ENCODE peak calls at places on chromosomes 13 and 19, in four cellular contexts. Z is fibroblast of pulmonary artery; W is CD8-positive, alpha-beta T cell; U is tibial nerve. F is an unnamed sample.

GRCh38 chr13:103758222-103758621 is 692.0 kb upstream of the SLC10A2 start:
- DNase-seq in Z (no peak), W (no peak), U (no peak), F (no peak)

GRCh38 chr13:94419304-94419943 is 60.1 kb downstream of the DCT start:
- DNase-seq in Z (peak), W (no peak), U (no peak), F (no peak)

GRCh38 chr19:11203194-11204075 is 6.1 kb upstream of the KANK2 start:
- DNase-seq in Z (peak), W (peak), U (peak), F (no peak)

GRCh38 chr19:38736413-38737280 is 7.6 kb downstream of the CAPN12 start:
- DNase-seq in Z (no peak), W (peak), U (no peak), F (no peak)

GRCh38 chr13:44410328-44410859 is 36.8 kb downstream of the SERP2 start:
- DNase-seq in Z (no peak), W (no peak), U (no peak), F (no peak)

GRCh38 chr13:98557934-98558630 is 18.8 kb downstream of the STK24 start:
- DNase-seq in Z (no peak), W (no peak), U (no peak), F (no peak)

GRCh38 chr19:10603084-10603872 is 16.2 kb upstream of the AP1M2 start:
- DNase-seq in Z (no peak), W (peak), U (no peak), F (no peak)

GRCh38 chr13:52925221-52925620 is 76.8 kb upstream of the PCDH8 start:
- DNase-seq in Z (no peak), W (no peak), U (no peak), F (no peak)

GRCh38 chr19:19040417-19040816 is 7.0 kb downstream of the ARMC6 start:
- DNase-seq in Z (peak), W (no peak), U (peak), F (peak)

GRCh38 chr19:47445937-47446402 is 25.7 kb downstream of the SLC8A2 start:
- DNase-seq in Z (peak), W (peak), U (no peak), F (no peak)

GRCh38 chr13:70889163-70889562 is 780.9 kb upstream of the KLHL1 start:
- DNase-seq in Z (no peak), W (no peak), U (no peak), F (no peak)

GRCh38 chr19:5006201-5006600 is 37.3 kb downstream of the KDM4B start:
- DNase-seq in Z (peak), W (no peak), U (no peak), F (no peak)

GRCh38 chr19:34834513-34834912 is 61.5 kb upstream of the ZNF599 start:
- DNase-seq in Z (no peak), W (no peak), U (no peak), F (no peak)

GRCh38 chr19:8638078-8638619 is 7.7 kb downstream of the NFILZ start:
- DNase-seq in Z (peak), W (no peak), U (no peak), F (no peak)

GRCh38 chr19:13172335-13173128 is 22.3 kb downstream of the IER2 start:
- DNase-seq in Z (peak), W (peak), U (peak), F (no peak)

GRCh38 chr13:98386632-98387031 is 190.3 kb downstream of the STK24 start:
- DNase-seq in Z (no peak), W (no peak), U (no peak), F (no peak)

GRCh38 chr13:76438050-76438449 is 448.2 kb downstream of the KCTD12 start:
- DNase-seq in Z (no peak), W (no peak), U (no peak), F (no peak)

GRCh38 chr19:34180273-34180672 is 8.0 kb downstream of the LSM14A start:
- DNase-seq in Z (no peak), W (no peak), U (no peak), F (no peak)

GRCh38 chr13:112885782-112886268 is 83.2 kb upstream of the MCF2L start:
- DNase-seq in Z (peak), W (no peak), U (peak), F (peak)

GRCh38 chr13:77698211-77699058 is 948 bp downstream of the SLAIN1 start:
- DNase-seq in Z (no peak), W (peak), U (peak), F (no peak)

GRCh38 chr19:41193420-41194156 is 569 bp downstream of the CYP2S1 start:
- DNase-seq in Z (no peak), W (no peak), U (no peak), F (no peak)

GRCh38 chr13:26062853-26063444 is 11.1 kb upstream of the SHISA2 start:
- DNase-seq in Z (peak), W (peak), U (peak), F (peak)

GRCh38 chr13:40599722-40600121 is 66.7 kb downstream of the FOXO1 start:
- DNase-seq in Z (no peak), W (no peak), U (no peak), F (no peak)

GRCh38 chr13:111629016-111629415 is 308.6 kb downstream of the TEX29 start:
- DNase-seq in Z (no peak), W (no peak), U (no peak), F (no peak)

GRCh38 chr13:85009447-85009846 is 789.8 kb downstream of the SLITRK6 start:
- DNase-seq in Z (no peak), W (no peak), U (no peak), F (no peak)

GRCh38 chr19:2389594-2389993 is 29.5 kb downstream of the TMPRSS9 start:
- DNase-seq in Z (no peak), W (no peak), U (no peak), F (no peak)

GRCh38 chr13:112990783-112991182 is 21.8 kb downstream of the MCF2L start:
- DNase-seq in Z (no peak), W (no peak), U (no peak), F (peak)

GRCh38 chr13:46961719-46962118 is 64.9 kb upstream of the HTR2A start:
- DNase-seq in Z (peak), W (no peak), U (no peak), F (no peak)

GRCh38 chr19:18251587-18252369 is 22.5 kb downstream of the IQCN start:
- DNase-seq in Z (peak), W (peak), U (peak), F (peak)

GRCh38 chr19:15025237-15025636 is 24.0 kb upstream of the CASP14 start:
- DNase-seq in Z (no peak), W (no peak), U (no peak), F (no peak)

GRCh38 chr13:103516009-103516795 is 450.0 kb upstream of the SLC10A2 start:
- DNase-seq in Z (no peak), W (no peak), U (no peak), F (no peak)

GRCh38 chr13:110397445-110397844 is 90.4 kb downstream of the COL4A2 start:
- DNase-seq in Z (peak), W (no peak), U (peak), F (no peak)

GRCh38 chr19:57807541-57807940 is 7.2 kb downstream of the ZNF552 start:
- DNase-seq in Z (peak), W (no peak), U (no peak), F (no peak)

GRCh38 chr19:8569066-8569761 is 8.0 kb downstream of the MYO1F start:
- DNase-seq in Z (peak), W (peak), U (peak), F (no peak)

GRCh38 chr13:39381456-39381855 is 221.5 kb downstream of the LHFPL6 start:
- DNase-seq in Z (no peak), W (no peak), U (no peak), F (no peak)

GRCh38 chr13:91398413-91399188 is at the start of gene GPC5:
- DNase-seq in Z (peak), W (peak), U (peak), F (no peak)

GRCh38 chr13:43388282-43389034 is 365.1 kb downstream of the DNAJC15 start:
- DNase-seq in Z (no peak), W (no peak), U (no peak), F (peak)

GRCh38 chr19:9528757-9529336 is 9.6 kb downstream of the ZNF426 start:
- DNase-seq in Z (peak), W (no peak), U (no peak), F (no peak)

GRCh38 chr19:49333426-49334288 is 1.5 kb upstream of the CD37 start:
- DNase-seq in Z (no peak), W (peak), U (no peak), F (no peak)

GRCh38 chr13:49936943-49937273 is 768 bp upstream of the SPRYD7 start:
- DNase-seq in Z (no peak), W (no peak), U (no peak), F (no peak)

GRCh38 chr13:49938921-49939320 is 2.8 kb upstream of the SPRYD7 start:
- DNase-seq in Z (no peak), W (no peak), U (no peak), F (no peak)

GRCh38 chr13:49935171-49936084 is 712 bp downstream of the SPRYD7 start:
- DNase-seq in Z (peak), W (no peak), U (peak), F (peak)

GRCh38 chr13:49936085-49936942 is at the start of gene SPRYD7:
- DNase-seq in Z (peak), W (peak), U (peak), F (peak)

DNA sequence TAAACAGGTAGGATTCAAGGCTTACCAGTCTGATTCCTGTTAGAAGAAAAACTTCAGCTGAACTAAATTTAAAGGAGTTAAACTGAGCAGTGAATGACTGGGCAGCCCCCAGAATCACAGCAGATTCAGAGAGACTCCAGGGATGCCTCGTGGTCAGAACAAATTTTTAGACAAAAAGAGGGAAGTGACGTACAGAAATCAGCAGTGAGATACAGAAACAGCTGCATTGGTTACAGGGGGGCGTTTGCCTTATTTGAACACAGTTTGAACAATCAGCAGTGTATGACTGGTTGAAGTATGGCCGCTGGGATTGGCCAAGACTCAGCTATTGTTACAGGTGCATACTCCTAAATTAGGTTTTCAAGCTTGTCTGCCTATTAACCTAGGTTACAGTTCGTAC is 2.1 kb upstream of the SPRYD7 start:
- DNase-seq in Z (no peak), W (no peak), U (no peak), F (no peak)
- H3K4me3 ChIP-seq in Z (no peak), W (no peak), U (no peak), F (no peak)

GRCh38 chr13:106101201-106101600 is 434.3 kb downstream of the EFNB2 start:
- DNase-seq in Z (no peak), W (no peak), U (no peak), F (no peak)
- TF ChIP-seq CTCF in Z (no peak), W (no peak), U (no peak), F (no peak)

GRCh38 chr19:45952691-45953505 is 20.8 kb downstream of the NOVA2 start:
- DNase-seq in Z (peak), W (peak), U (no peak), F (no peak)
- H3K4me3 ChIP-seq in Z (no peak), W (peak), U (no peak), F (no peak)

GRCh38 chr19:7200739-7201138 is 93.5 kb downstream of the INSR start:
- DNase-seq in Z (no peak), W (no peak), U (no peak), F (no peak)

GRCh38 chr19:7196721-7197168 is 97.5 kb downstream of the INSR start:
- DNase-seq in Z (peak), W (no peak), U (peak), F (no peak)

GRCh38 chr19:7197169-7197759 is 97.0 kb downstream of the INSR start:
- DNase-seq in Z (peak), W (peak), U (peak), F (peak)

GRCh38 chr19:7199613-7200533 is 94.3 kb downstream of the INSR start:
- DNase-seq in Z (no peak), W (no peak), U (no peak), F (no peak)

DNA sequence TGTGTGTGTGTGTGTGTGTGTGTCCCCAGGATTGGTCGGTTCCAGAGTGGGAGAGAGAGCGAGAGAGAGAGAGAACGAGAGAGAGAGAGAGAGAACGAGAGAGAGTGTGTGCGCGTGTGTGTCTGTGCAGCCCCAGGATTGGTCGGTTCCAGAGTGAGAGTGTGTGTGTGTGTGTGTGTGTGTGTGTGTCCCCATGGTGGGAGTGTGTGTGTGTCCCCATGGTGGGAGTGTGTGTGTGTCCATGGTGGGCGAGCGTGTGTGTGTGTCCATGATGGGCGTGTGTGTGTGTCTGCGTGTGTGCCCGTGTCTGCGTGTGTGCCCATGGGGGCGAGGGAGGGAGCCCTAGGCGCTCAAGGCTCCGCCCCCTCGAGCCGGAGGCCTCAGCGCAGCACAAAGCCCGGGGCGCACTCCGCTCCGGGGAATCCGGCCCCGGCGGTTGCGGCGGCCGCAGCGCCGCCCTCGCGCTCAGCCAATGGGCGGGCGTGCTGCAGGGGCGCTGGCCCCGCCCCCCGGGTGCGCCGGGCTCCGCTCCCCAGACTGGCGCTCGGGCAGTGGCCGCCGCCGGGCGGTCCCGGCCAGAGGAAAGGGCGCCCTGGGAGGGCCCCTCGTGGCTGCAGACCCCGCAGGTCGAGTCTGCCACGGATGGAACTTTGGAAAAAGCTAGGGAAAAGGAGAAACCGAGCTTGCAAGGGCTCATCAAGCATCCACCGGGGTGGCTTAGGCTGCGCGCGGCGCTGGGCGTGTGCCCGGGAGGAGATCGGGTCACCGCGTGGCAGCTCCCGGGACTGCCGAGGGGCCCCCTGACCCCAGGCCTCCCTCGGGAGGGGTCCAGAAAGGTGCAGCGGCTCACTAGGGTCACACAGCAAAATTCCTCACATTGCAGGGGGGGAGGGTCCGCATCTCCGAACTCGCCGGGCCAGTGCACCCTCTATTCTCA is 96.2 kb downstream of the INSR start:
- DNase-seq in Z (peak), W (peak), U (peak), F (peak)
- TF ChIP-seq CTCF in Z (peak), W (no peak), U (no peak), F (no peak)